ENCODE peak calls at places on chromosomes 12 and 14, in four cellular contexts. S is ovary, H is sigmoid colon, U is body of pancreas. L is an unnamed sample. For H3K4me1, the result is how much of the 10 kb centered on the place peaks cover.

GRCh38 chr14:100155049-100155621 is 4.3 kb downstream of the DEGS2 start:
- DNase-seq in S (peak), H (no peak), U (no peak), L (peak)

GRCh38 chr12:123949118-123949774 is 23.4 kb downstream of the CCDC92 start:
- DNase-seq in S (no peak), H (no peak), U (no peak), L (no peak)

GRCh38 chr12:62651138-62651537 is 184.5 kb downstream of the MON2 start:
- DNase-seq in S (no peak), H (no peak), U (no peak), L (no peak)

GRCh38 chr14:103220134-103220981 is 97.1 kb downstream of the TNFAIP2 start:
- DNase-seq in S (peak), H (no peak), U (no peak), L (no peak)

GRCh38 chr14:33539918-33540357 is 410.9 kb downstream of the EGLN3 start:
- DNase-seq in S (no peak), H (no peak), U (no peak), L (no peak)

GRCh38 chr14:81269100-81269978 is 48.6 kb upstream of the GTF2A1 start:
- DNase-seq in S (no peak), H (no peak), U (peak), L (no peak)

GRCh38 chr12:77231548-77231947 is 166.2 kb upstream of the E2F7 start:
- DNase-seq in S (peak), H (peak), U (peak), L (peak)

GRCh38 chr12:57896139-57896436 is 45.3 kb upstream of the ATP23 start:
- DNase-seq in S (no peak), H (no peak), U (no peak), L (no peak)

GRCh38 chr14:30180219-30180618 is 252.6 kb upstream of the PRKD1 start:
- DNase-seq in S (no peak), H (no peak), U (no peak), L (no peak)

DNA sequence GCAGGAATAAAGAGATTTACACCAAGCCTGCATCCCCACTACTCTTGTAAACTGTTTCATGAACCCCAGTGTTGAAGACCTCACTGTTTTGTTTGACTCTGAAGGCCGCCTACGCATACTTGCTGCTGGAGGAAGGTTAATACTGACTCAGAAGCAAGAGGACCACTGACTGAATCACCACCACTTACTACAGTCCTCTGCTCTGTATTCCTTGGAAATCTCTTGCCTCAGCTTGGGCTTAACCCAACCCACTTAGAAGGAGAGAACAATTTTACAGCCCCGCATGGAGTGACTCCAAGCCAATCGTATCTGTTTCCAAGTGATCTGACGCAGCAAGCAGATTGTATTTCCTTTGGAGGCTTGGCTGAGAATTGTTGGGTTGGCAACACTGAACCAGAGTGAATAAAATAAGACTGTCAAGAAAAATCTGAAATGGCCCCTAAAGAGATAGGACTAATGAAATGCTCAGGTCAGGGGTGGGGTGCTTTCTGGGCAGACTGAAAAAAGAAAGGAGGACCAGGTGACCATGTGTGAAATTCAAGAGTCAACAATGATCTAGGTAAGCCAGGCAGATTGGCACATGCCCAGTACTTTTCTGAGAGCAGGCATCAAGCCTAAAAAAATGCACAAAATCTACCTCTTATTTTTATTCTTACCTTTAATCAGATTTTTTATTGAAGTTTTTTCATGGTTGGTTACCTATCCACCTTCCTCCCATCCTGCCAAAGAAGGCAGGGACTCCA is 248.5 kb downstream of the ZFP36L1 start:
- DNase-seq in S (peak), H (peak), U (peak), L (no peak)
- H3K4me3 ChIP-seq in S (no peak), H (no peak), U (no peak), L (no peak)

GRCh38 chr14:24137529-24138395 is 1.8 kb downstream of the PSME1 start:
- DNase-seq in S (no peak), H (no peak), U (no peak), L (no peak)

GRCh38 chr14:24133730-24134129 is 2.3 kb upstream of the PSME1 start:
- DNase-seq in S (no peak), H (no peak), U (no peak), L (no peak)

GRCh38 chr14:24135584-24135833 is 485 bp upstream of the PSME1 start:
- DNase-seq in S (no peak), H (no peak), U (no peak), L (no peak)

GRCh38 chr14:24136684-24137528 is 912 bp downstream of the PSME1 start:
- DNase-seq in S (no peak), H (no peak), U (no peak), L (no peak)

DNA sequence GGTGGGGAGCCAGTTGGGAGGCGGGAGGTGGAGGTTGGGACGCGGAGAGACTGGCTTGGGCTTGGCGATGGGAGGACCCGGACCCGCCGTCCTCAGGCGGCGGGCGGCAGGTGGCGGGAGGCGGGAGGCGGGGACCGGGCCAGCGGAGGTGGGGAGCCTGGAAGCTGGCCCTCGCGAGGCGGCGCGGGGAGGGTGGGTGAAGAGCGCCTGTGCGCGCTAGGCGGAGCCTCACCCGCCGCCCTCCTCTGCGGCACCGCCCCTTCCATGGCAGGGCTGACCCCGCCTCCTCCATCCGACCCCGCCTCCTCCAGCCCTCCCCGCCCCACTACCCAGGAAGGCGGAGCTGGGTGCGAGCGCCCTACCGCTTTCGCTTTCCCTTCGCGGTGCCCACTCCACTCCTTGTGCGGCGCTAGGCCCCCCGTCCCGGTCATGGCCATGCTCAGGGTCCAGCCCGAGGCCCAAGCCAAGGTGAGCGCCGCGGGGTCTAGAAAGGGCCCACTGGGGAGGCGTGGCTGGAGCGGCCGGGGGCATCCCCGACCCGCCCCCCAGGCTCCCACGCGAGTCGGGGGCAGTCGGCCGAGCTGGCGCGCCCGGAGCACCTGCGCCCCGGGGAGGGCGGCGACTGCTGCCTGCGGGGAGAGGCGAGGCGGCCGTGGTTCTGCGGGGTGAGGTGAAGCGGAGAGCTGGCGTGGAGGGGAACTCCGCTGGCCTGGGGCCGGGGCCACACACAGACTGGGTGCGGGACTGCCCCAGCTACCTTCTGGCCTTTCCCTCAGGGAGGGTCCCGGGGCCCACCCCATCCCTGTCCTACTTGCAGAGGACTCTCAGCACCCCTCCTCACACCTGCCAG is at the start of gene PSME1:
- DNase-seq in S (peak), H (peak), U (peak), L (peak)
- TF ChIP-seq POLR2A in S (peak), H (peak), U (peak), L (no peak)

GRCh38 chr12:69064734-69065413 is 131.9 kb upstream of the CPM start:
- DNase-seq in S (no peak), H (no peak), U (no peak), L (no peak)
- H3K4me1 ChIP-seq in S (under half), H (under half), U (under half), L (under half)

GRCh38 chr12:132205271-132206092 is 61.2 kb downstream of the NOC4L start:
- DNase-seq in S (no peak), H (no peak), U (no peak), L (no peak)
- H3K4me3 ChIP-seq in S (no peak), H (no peak), U (no peak), L (peak)

DNA sequence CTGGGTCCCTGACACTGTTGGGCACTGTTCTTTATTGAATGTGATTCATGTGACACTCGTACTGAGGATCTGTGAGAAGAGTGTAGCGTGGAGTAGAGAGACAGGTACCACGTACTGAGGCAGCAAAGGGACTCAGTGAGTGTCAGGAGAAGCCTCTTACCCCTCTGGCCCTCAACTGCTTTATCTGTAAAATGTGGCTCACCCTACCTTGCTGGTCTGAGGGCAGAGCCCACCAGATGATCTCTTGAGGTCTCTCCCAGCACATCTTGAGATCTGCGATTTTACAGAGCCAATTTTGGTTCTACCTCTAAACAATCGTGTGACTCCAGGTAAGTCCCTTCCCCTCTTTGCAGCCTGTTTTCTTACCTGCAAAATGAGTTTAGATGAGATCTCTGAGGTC is 3.1 kb downstream of the CEBPE start:
- DNase-seq in S (no peak), H (no peak), U (no peak), L (no peak)
- TF ChIP-seq POLR2A in S (no peak), H (no peak), U (no peak), L (no peak)